ENCODE peak calls at places on chromosomes 13 and 19, in five cellular contexts. U is H1, R is IMR-90, G is neuronal stem cell, V is mesenchymal stem cell. A is an unnamed sample.

GRCh38 chr19:54298357-54299125 is 14.4 kb downstream of the LILRA5 start:
- DNase-seq in U (no peak), G (no peak), V (no peak), R (no peak), A (no peak)

GRCh38 chr13:46126074-46126473 is 21.2 kb upstream of the CPB2 start:
- DNase-seq in V (no peak), U (no peak), R (no peak), G (no peak), A (no peak)

GRCh38 chr19:3606690-3607289 is at the start of gene TBXA2R:
- DNase-seq in G (no peak), R (peak), U (peak), V (peak), A (peak)

GRCh38 chr19:12821761-12822160 is 12.6 kb downstream of the RTBDN start:
- DNase-seq in R (no peak), V (no peak), U (no peak), G (no peak), A (no peak)

GRCh38 chr19:4337906-4338440 is 654 bp downstream of the STAP2 start:
- DNase-seq in R (no peak), G (no peak), V (peak), U (no peak), A (peak)

GRCh38 chr19:12954150-12954962 is 2.7 kb downstream of the GADD45GIP1 start:
- DNase-seq in U (no peak), V (no peak), G (no peak), R (no peak), A (no peak)

GRCh38 chr19:45747513-45747912 is 14.3 kb downstream of the MEIOSIN start:
- DNase-seq in U (no peak), R (no peak), G (no peak), V (no peak), A (peak)

GRCh38 chr13:97174638-97175037 is 47.5 kb upstream of the MBNL2 start:
- DNase-seq in V (peak), G (no peak), U (no peak), R (no peak), A (no peak)

GRCh38 chr19:15673176-15673654 is 328 bp downstream of the CYP4F12 start:
- DNase-seq in R (no peak), G (no peak), U (no peak), V (no peak), A (no peak)

GRCh38 chr13:113598081-113598410 is 13.5 kb downstream of the TFDP1 start:
- DNase-seq in V (no peak), U (no peak), G (no peak), R (no peak), A (no peak)

GRCh38 chr19:11381535-11382369 is 2.4 kb downstream of the EPOR start:
- DNase-seq in U (peak), R (peak), G (peak), V (peak), A (peak)

GRCh38 chr19:49927526-49928264 is 1.3 kb upstream of the ATF5 start:
- DNase-seq in G (no peak), U (no peak), R (no peak), V (no peak), A (no peak)
- H3K4me3 ChIP-seq in G (peak), U (peak), R (no peak), V (no peak), A (no peak)

DNA sequence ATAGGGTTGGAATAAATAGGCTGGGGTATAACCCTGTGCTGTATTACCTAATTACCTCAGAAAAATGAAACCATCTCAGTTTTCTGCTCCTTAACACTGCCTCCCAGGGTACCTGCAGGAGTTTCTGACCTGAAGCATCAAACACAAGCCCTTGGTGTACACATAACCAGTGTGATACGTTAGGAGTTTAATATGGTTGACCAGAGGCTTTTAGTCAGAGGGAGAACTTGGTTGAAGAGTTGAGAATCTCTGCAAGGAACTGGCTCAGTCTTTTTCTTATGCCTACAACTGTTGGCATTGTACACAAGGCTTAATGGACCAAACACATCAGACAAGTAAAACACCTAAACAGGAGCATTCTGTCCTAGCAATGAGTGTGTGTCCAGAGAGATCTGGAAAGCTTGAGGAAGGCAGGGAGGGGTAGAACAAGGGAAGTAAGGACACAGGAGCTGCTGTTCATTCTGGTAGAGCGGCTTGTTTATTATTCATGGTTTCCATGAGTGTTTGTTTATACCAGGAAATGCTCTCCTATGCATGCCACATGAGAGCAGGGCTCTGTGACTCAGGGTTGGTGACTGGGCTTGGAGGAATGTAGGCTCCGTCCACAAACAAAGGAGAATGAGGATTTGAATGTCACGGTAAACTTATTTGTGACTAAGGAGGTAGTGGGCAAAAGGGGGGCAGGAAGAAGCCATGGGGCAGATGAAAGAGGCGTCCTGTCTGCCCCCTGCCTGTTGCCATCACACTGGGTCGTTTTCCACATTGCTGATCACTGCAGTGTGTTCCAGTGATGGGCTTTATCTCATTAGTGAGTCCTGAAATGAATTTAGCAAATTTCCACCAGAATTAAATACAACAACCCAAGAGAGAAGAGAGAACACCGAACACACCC is 11.9 kb upstream of the SPATA13 start:
- DNase-seq in R (peak), G (no peak), U (no peak), V (peak), A (peak)
- H4K91ac ChIP-seq in R (peak), G (no peak), U (no peak), V (peak), A (peak)

DNA sequence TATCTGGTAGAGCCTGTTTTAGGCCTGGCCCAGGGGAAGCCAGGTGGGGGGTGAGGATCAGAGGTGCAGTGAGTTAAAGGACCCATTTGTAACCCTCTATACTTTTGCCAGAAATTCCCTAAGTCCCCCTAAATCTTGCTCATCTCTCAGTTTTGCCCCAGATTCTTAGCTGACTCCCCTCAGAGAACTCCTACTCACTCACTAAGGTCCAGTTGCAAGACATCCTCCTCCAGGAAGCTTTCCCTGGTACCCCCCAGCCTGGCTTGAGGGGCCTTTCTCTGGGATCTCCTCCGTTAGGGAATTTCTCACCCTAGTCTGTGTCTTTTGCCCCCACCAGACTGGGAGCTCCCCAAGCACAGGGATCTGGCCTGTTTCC is 1.9 kb downstream of the TSKS start:
- DNase-seq in U (no peak), V (no peak), G (no peak), R (no peak), A (no peak)
- H3K4me3 ChIP-seq in U (no peak), V (no peak), G (no peak), R (no peak), A (no peak)

GRCh38 chr19:48755787-48756674 is 707 bp downstream of the FGF21 start:
- DNase-seq in V (no peak), G (no peak), U (no peak), R (no peak), A (no peak)
- H4K91ac ChIP-seq in V (no peak), G (peak), U (peak), R (no peak), A (no peak)

DNA sequence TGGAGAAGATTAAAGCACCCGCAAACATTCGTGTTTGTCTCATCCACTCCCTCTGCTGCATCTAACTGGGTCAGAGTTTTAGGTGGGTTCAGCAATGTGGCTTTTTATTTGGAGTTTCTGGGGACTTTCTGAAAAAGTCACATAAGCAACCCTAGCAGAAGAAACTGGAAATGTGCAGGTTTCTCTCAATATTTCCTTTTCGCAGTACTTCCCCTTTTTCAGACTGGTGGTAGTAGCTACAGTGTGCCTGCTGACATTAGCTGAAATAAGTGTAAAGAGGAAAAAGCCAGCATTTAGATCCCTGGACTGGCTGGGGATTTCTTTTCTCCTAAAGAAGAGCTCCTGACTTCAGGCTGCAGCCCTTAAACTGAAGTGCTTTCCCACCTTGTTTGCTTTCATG is 15.9 kb upstream of the OLFM4 start:
- DNase-seq in G (no peak), U (no peak), V (no peak), R (no peak), A (no peak)
- H3K4me3 ChIP-seq in G (no peak), U (no peak), V (no peak), R (no peak), A (no peak)

GRCh38 chr19:50977626-50978025 is 6.1 kb downstream of the KLK7 start:
- DNase-seq in G (no peak), V (no peak), U (no peak), R (no peak), A (no peak)

GRCh38 chr19:50972795-50973376 is 3.5 kb upstream of the KLK6 start:
- DNase-seq in U (no peak), V (no peak), G (no peak), R (no peak), A (no peak)

GRCh38 chr19:50978772-50979390 is 4.8 kb downstream of the KLK7 start:
- DNase-seq in R (no peak), V (no peak), G (no peak), U (no peak), A (no peak)

GRCh38 chr19:50975766-50976165 is 6.4 kb upstream of the KLK6 start:
- DNase-seq in V (no peak), R (no peak), U (no peak), G (no peak), A (no peak)

DNA sequence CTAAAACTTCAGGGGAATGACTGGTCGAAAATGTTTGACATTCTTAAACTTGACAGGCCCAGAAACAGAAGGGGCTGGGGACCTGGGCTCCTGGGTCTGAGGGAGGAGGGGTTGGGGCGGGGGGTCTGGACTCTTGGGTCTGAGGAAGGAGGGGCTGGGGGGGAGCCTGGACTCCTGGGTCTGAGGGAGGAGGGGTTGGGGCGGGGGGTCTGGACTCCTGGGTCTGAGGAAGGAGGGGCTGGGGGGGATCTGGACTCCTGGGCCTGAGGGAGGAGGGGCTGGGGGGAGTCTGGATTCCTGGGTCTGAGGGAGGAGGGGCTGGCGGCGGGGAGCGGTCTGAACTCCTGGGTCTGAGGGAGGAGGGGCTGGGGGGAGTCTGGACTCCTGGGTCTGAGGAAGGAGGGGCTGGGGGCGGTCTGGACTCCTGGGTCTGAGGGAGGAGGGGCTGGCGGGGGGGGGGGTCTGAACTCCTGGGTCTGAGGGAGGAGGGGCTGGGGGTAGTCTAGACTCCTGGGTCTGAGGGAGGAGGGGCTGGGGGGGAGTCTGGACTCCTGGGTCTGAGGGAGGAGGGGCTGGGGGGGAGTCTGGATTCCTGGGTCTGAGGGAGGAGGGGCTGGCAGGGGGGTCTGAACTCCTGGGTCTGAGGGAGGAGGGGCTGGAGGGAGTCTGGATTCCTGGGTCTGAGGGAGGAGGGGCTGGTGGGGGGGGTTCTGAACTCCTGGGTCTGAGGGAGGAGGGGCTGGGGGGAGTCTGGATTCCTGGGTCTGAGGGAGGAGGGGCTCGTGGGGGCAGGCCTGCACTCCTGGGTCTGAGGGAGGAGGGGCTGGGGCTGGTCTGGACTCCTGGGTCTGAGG is 5.5 kb upstream of the KLK6 start:
- DNase-seq in V (no peak), R (no peak), U (no peak), G (no peak), A (no peak)
- H4K91ac ChIP-seq in V (no peak), R (no peak), U (no peak), G (no peak), A (peak)

DNA sequence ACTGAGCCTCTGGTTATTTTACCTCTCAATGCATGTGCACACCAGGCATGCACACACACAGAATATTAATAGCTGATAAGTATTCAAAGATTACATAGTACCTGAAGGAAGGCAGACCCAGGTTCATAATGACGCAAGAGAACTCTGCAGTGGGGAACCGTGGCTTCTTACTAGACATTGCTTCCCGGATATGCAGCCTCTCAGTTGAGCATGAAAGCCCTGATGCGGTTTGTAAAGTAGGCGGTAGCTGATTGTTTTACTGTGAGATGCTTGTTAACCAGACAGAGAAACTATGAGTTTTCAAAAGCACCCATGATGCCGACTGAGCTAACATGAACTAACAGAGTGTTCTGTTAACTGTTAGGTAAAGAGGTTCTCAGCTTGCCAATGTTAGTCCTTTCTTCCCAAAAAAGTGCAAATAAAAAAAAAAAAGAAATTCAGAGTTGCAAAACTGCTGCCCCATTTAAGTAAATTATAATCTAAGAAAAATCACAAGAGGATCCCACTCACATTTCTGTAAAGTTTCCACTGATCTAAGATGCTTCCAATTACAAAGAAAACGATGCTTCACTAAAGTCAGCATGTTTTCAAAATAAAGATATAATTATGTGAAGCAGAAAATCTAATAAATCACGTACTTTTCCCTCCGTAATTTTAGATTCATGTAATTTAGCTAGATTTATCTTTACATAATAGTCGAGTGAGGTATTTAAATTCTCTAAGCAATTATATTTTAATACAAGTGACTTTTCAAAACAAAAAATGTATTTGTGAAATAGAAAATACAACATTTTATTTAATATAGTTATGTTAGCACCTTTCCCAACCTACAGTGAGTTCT is 2.2 kb downstream of the FLT1 start:
- DNase-seq in U (no peak), R (no peak), G (peak), V (peak), A (peak)
- H3K4me3 ChIP-seq in U (peak), R (no peak), G (no peak), V (no peak), A (no peak)